ENCODE peak calls at places on chromosome 16, in eight cellular contexts. One of them, this sample, is unnamed.

GRCh38 chr16:4090476-4090875 is 25.8 kb downstream of the ADCY9 start:
- DNase-seq in GM13977: no peak
- DNase-seq in testis: peak
- DNase-seq in fibroblast of mammary gland: no peak
- DNase-seq in fibroblast of pulmonary artery: peak
- DNase-seq in heart right ventricle: peak
- DNase-seq in ovary: no peak
- DNase-seq in cardiac fibroblast: peak
- DNase-seq in this sample: no peak

GRCh38 chr16:59886021-59886420 is 1151.9 kb upstream of the GOT2 start:
- DNase-seq in fibroblast of pulmonary artery: peak
- DNase-seq in heart right ventricle: peak
- DNase-seq in GM13977: no peak
- DNase-seq in cardiac fibroblast: peak
- DNase-seq in ovary: no peak
- DNase-seq in testis: peak
- DNase-seq in fibroblast of mammary gland: peak
- DNase-seq in this sample: no peak

GRCh38 chr16:27817038-27817437 is 246.5 kb downstream of the GSG1L start:
- DNase-seq in ovary: no peak
- DNase-seq in fibroblast of pulmonary artery: no peak
- DNase-seq in testis: no peak
- DNase-seq in GM13977: no peak
- DNase-seq in heart right ventricle: no peak
- DNase-seq in cardiac fibroblast: no peak
- DNase-seq in fibroblast of mammary gland: no peak
- DNase-seq in this sample: no peak

GRCh38 chr16:2180962-2181923 is 15.2 kb downstream of the CASKIN1 start:
- DNase-seq in testis: no peak
- DNase-seq in GM13977: no peak
- DNase-seq in fibroblast of pulmonary artery: no peak
- DNase-seq in ovary: no peak
- DNase-seq in fibroblast of mammary gland: no peak
- DNase-seq in heart right ventricle: no peak
- DNase-seq in cardiac fibroblast: no peak
- DNase-seq in this sample: no peak

GRCh38 chr16:89437251-89437987 is 52.9 kb downstream of the ANKRD11 start:
- DNase-seq in testis: no peak
- DNase-seq in ovary: no peak
- DNase-seq in cardiac fibroblast: no peak
- DNase-seq in GM13977: no peak
- DNase-seq in fibroblast of mammary gland: no peak
- DNase-seq in fibroblast of pulmonary artery: no peak
- DNase-seq in heart right ventricle: no peak
- DNase-seq in this sample: no peak

GRCh38 chr16:86626966-86627365 is 48.6 kb downstream of the FOXL1 start:
- DNase-seq in GM13977: no peak
- DNase-seq in ovary: no peak
- DNase-seq in fibroblast of pulmonary artery: no peak
- DNase-seq in fibroblast of mammary gland: peak
- DNase-seq in heart right ventricle: no peak
- DNase-seq in testis: no peak
- DNase-seq in cardiac fibroblast: no peak
- DNase-seq in this sample: no peak

GRCh38 chr16:28163699-28164584 is 47.8 kb downstream of the XPO6 start:
- DNase-seq in fibroblast of pulmonary artery: peak
- DNase-seq in GM13977: no peak
- DNase-seq in testis: no peak
- DNase-seq in fibroblast of mammary gland: peak
- DNase-seq in ovary: no peak
- DNase-seq in cardiac fibroblast: peak
- DNase-seq in heart right ventricle: no peak
- DNase-seq in this sample: no peak

GRCh38 chr16:87551487-87551886 is 50.8 kb upstream of the JPH3 start:
- DNase-seq in fibroblast of pulmonary artery: no peak
- DNase-seq in heart right ventricle: no peak
- DNase-seq in testis: no peak
- DNase-seq in fibroblast of mammary gland: peak
- DNase-seq in GM13977: no peak
- DNase-seq in ovary: no peak
- DNase-seq in cardiac fibroblast: no peak
- DNase-seq in this sample: no peak

GRCh38 chr16:80375973-80376372 is 164.8 kb upstream of the DYNLRB2 start:
- DNase-seq in fibroblast of pulmonary artery: no peak
- DNase-seq in cardiac fibroblast: no peak
- DNase-seq in fibroblast of mammary gland: peak
- DNase-seq in ovary: no peak
- DNase-seq in heart right ventricle: no peak
- DNase-seq in testis: no peak
- DNase-seq in GM13977: no peak
- DNase-seq in this sample: no peak

GRCh38 chr16:23557779-23558330 is 328 bp downstream of the UBFD1 start:
- DNase-seq in heart right ventricle: peak
- DNase-seq in testis: peak
- DNase-seq in cardiac fibroblast: peak
- DNase-seq in fibroblast of mammary gland: peak
- DNase-seq in fibroblast of pulmonary artery: peak
- DNase-seq in ovary: no peak
- DNase-seq in GM13977: no peak
- DNase-seq in this sample: peak

GRCh38 chr16:50035468-50035992 is 10.5 kb downstream of the CNEP1R1 start:
- DNase-seq in GM13977: no peak
- DNase-seq in testis: no peak
- DNase-seq in heart right ventricle: no peak
- DNase-seq in cardiac fibroblast: no peak
- DNase-seq in fibroblast of pulmonary artery: no peak
- DNase-seq in ovary: no peak
- DNase-seq in fibroblast of mammary gland: no peak
- DNase-seq in this sample: no peak

GRCh38 chr16:23579371-23579770 is 16.7 kb downstream of the NDUFAB1 start:
- DNase-seq in heart right ventricle: no peak
- DNase-seq in cardiac fibroblast: no peak
- DNase-seq in ovary: no peak
- DNase-seq in GM13977: no peak
- DNase-seq in testis: no peak
- DNase-seq in fibroblast of pulmonary artery: no peak
- DNase-seq in fibroblast of mammary gland: no peak
- DNase-seq in this sample: no peak

GRCh38 chr16:87954361-87954760 is 3.1 kb downstream of the BANP start:
- DNase-seq in fibroblast of pulmonary artery: no peak
- DNase-seq in ovary: no peak
- DNase-seq in GM13977: no peak
- DNase-seq in testis: no peak
- DNase-seq in fibroblast of mammary gland: no peak
- DNase-seq in cardiac fibroblast: no peak
- DNase-seq in heart right ventricle: no peak
- DNase-seq in this sample: no peak

GRCh38 chr16:3509470-3509928 is 8.7 kb downstream of the CLUAP1 start:
- DNase-seq in fibroblast of mammary gland: no peak
- DNase-seq in testis: no peak
- DNase-seq in GM13977: no peak
- DNase-seq in cardiac fibroblast: no peak
- DNase-seq in heart right ventricle: no peak
- DNase-seq in fibroblast of pulmonary artery: no peak
- DNase-seq in ovary: no peak
- DNase-seq in this sample: peak

GRCh38 chr16:23640669-23640958 is 496 bp downstream of the PALB2 start:
- DNase-seq in cardiac fibroblast: no peak
- DNase-seq in heart right ventricle: no peak
- DNase-seq in GM13977: no peak
- DNase-seq in ovary: no peak
- DNase-seq in testis: no peak
- DNase-seq in fibroblast of pulmonary artery: no peak
- DNase-seq in fibroblast of mammary gland: peak
- DNase-seq in this sample: peak

GRCh38 chr16:15769239-15769638 is 87.6 kb downstream of the MYH11 start:
- DNase-seq in GM13977: no peak
- DNase-seq in fibroblast of mammary gland: no peak
- DNase-seq in testis: no peak
- DNase-seq in ovary: no peak
- DNase-seq in fibroblast of pulmonary artery: no peak
- DNase-seq in heart right ventricle: no peak
- DNase-seq in cardiac fibroblast: no peak
- DNase-seq in this sample: no peak

GRCh38 chr16:48001306-48001885 is 154.4 kb downstream of the ABCC12 start:
- DNase-seq in fibroblast of mammary gland: no peak
- DNase-seq in ovary: no peak
- DNase-seq in testis: no peak
- DNase-seq in GM13977: no peak
- DNase-seq in heart right ventricle: no peak
- DNase-seq in fibroblast of pulmonary artery: no peak
- DNase-seq in cardiac fibroblast: no peak
- DNase-seq in this sample: no peak

DNA sequence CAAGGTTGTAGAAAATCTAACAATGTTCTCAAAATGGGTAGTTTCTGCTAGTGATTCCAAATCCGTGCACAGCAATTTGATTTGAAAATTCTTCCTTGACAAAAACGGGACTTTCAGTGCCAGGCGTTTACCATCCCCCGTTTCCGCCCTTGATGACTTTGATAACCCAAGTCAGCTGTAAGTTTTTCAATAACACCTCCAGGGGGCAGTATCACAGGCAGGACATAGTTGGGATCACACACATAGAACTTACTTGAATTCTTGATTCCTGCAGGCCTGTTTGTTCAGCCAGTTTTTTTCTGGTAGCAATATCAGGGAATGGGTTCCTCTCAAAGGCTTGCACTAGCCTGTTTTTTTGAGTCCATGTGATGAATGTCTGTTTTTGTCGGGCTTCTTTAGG is 5.6 kb downstream of the DUXB start:
- DNase-seq in cardiac fibroblast: no peak
- DNase-seq in ovary: no peak
- DNase-seq in fibroblast of mammary gland: peak
- DNase-seq in GM13977: peak
- DNase-seq in fibroblast of pulmonary artery: no peak
- DNase-seq in testis: no peak
- DNase-seq in heart right ventricle: no peak
- DNase-seq in this sample: peak
- TF ChIP-seq CTCF in cardiac fibroblast: no peak
- TF ChIP-seq CTCF in ovary: no peak
- TF ChIP-seq CTCF in fibroblast of mammary gland: peak
- TF ChIP-seq CTCF in GM13977: peak
- TF ChIP-seq CTCF in fibroblast of pulmonary artery: no peak
- TF ChIP-seq CTCF in testis: no peak
- TF ChIP-seq CTCF in heart right ventricle: no peak
- TF ChIP-seq CTCF in this sample: peak

GRCh38 chr16:68382296-68382718 is 66.0 kb downstream of the SMPD3 start:
- DNase-seq in cardiac fibroblast: no peak
- DNase-seq in ovary: no peak
- DNase-seq in heart right ventricle: no peak
- DNase-seq in testis: no peak
- DNase-seq in fibroblast of pulmonary artery: no peak
- DNase-seq in GM13977: peak
- DNase-seq in fibroblast of mammary gland: no peak
- DNase-seq in this sample: peak
- TF ChIP-seq CTCF in cardiac fibroblast: peak
- TF ChIP-seq CTCF in ovary: no peak
- TF ChIP-seq CTCF in heart right ventricle: no peak
- TF ChIP-seq CTCF in testis: no peak
- TF ChIP-seq CTCF in fibroblast of pulmonary artery: peak
- TF ChIP-seq CTCF in GM13977: peak
- TF ChIP-seq CTCF in fibroblast of mammary gland: peak
- TF ChIP-seq CTCF in this sample: peak

GRCh38 chr16:85552980-85553435 is 60.1 kb upstream of the GSE1 start:
- DNase-seq in fibroblast of pulmonary artery: no peak
- DNase-seq in heart right ventricle: no peak
- DNase-seq in fibroblast of mammary gland: no peak
- DNase-seq in GM13977: no peak
- DNase-seq in cardiac fibroblast: no peak
- DNase-seq in ovary: no peak
- DNase-seq in testis: no peak
- DNase-seq in this sample: no peak

GRCh38 chr16:85548375-85548774 is 64.7 kb upstream of the GSE1 start:
- DNase-seq in testis: no peak
- DNase-seq in GM13977: no peak
- DNase-seq in fibroblast of mammary gland: no peak
- DNase-seq in heart right ventricle: no peak
- DNase-seq in cardiac fibroblast: no peak
- DNase-seq in fibroblast of pulmonary artery: no peak
- DNase-seq in ovary: no peak
- DNase-seq in this sample: no peak

GRCh38 chr16:85551319-85551978 is 61.7 kb upstream of the GSE1 start:
- DNase-seq in heart right ventricle: no peak
- DNase-seq in testis: no peak
- DNase-seq in ovary: no peak
- DNase-seq in fibroblast of mammary gland: no peak
- DNase-seq in GM13977: no peak
- DNase-seq in fibroblast of pulmonary artery: no peak
- DNase-seq in cardiac fibroblast: no peak
- DNase-seq in this sample: peak

GRCh38 chr16:85549766-85550421 is 63.2 kb upstream of the GSE1 start:
- DNase-seq in GM13977: no peak
- DNase-seq in fibroblast of pulmonary artery: no peak
- DNase-seq in cardiac fibroblast: no peak
- DNase-seq in ovary: no peak
- DNase-seq in fibroblast of mammary gland: no peak
- DNase-seq in testis: peak
- DNase-seq in heart right ventricle: no peak
- DNase-seq in this sample: no peak

DNA sequence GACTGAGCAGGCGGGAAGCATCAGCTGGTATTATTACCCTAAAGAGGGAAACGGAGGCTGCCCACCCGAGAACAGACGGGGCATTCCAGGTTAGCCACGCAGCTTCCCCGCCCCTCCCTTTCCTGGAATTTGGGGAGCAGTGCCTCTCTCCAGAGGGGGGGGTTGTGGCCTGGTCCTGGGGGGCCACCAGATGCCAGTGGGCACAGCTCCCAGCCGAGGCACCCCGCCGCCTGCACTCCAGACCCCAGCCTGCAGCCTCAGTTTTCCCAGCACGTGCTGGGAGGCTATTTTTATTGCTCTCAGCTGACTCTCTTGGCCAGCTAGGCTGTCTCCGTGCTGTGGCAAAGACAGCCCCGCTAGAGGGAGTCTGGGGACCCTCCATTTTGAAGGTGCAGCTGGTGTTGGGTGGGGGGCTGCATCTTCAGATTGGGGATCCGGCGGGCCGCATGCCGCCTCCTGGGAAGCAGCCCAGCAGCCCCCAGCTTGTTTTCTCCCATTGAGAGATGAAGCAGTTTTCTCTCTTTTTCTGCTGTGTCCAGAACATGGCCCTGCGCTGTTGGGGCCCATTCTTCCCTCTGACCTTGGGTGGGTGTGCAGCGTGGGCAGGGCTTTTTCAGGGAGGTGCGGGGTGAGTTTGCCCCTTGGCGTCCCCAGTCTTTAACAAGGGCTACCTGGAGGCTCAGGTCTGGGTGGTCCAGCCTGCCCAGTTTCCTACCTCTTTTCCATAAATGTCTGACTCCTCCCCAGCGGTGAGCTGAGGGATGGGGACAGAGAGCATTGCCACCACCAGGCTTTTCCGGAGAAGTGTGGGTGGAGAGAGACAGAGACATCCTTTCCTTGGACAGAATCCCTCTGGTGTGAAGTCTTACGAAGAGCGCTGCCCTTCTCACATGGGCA is 62.5 kb upstream of the GSE1 start:
- DNase-seq in fibroblast of mammary gland: no peak
- DNase-seq in fibroblast of pulmonary artery: no peak
- DNase-seq in GM13977: no peak
- DNase-seq in testis: peak
- DNase-seq in ovary: no peak
- DNase-seq in cardiac fibroblast: no peak
- DNase-seq in heart right ventricle: no peak
- DNase-seq in this sample: no peak
- TF ChIP-seq CTCF in fibroblast of mammary gland: no peak
- TF ChIP-seq CTCF in fibroblast of pulmonary artery: no peak
- TF ChIP-seq CTCF in GM13977: no peak
- TF ChIP-seq CTCF in testis: no peak
- TF ChIP-seq CTCF in ovary: no peak
- TF ChIP-seq CTCF in cardiac fibroblast: peak
- TF ChIP-seq CTCF in heart right ventricle: peak
- TF ChIP-seq CTCF in this sample: no peak

GRCh38 chr16:84599528-84600202 is 18.2 kb downstream of the COTL1 start:
- DNase-seq in heart right ventricle: peak
- DNase-seq in cardiac fibroblast: peak
- DNase-seq in fibroblast of mammary gland: peak
- DNase-seq in fibroblast of pulmonary artery: peak
- DNase-seq in GM13977: peak
- DNase-seq in testis: no peak
- DNase-seq in ovary: peak
- DNase-seq in this sample: peak
- TF ChIP-seq CTCF in heart right ventricle: no peak
- TF ChIP-seq CTCF in cardiac fibroblast: no peak
- TF ChIP-seq CTCF in fibroblast of mammary gland: no peak
- TF ChIP-seq CTCF in fibroblast of pulmonary artery: no peak
- TF ChIP-seq CTCF in GM13977: no peak
- TF ChIP-seq CTCF in testis: no peak
- TF ChIP-seq CTCF in ovary: no peak
- TF ChIP-seq CTCF in this sample: no peak